ENCODE peak calls at places on chromosomes 7 and 10, in eight cellular contexts. S is Karpas-422, N is SK-N-SH, B is GM23338, Z is HCT116, W is fibroblast of lung, R is PC-3, U is mammary epithelial cell. G is an unnamed sample. For H3K79me2, the result is how much of the 10 kb centered on the place peaks cover.

GRCh38 chr7:44383566-44383965 is 58.2 kb upstream of the CAMK2B start:
- DNase-seq in S (no peak), N (no peak), B (no peak), Z (no peak), W (peak), R (peak), U (no peak), G (no peak)

GRCh38 chr7:22474645-22475044 is 25.3 kb downstream of the STEAP1B start:
- DNase-seq in S (no peak), N (no peak), B (no peak), Z (no peak), W (no peak), R (no peak), U (peak), G (no peak)

GRCh38 chr7:35985126-35985754 is 167.8 kb upstream of the EEPD1 start:
- DNase-seq in S (peak), N (peak), B (peak), Z (peak), W (peak), R (peak), U (peak), G (peak)

GRCh38 chr7:48455363-48455762 is 284.1 kb downstream of the ABCA13 start:
- DNase-seq in S (no peak), N (no peak), B (peak), Z (no peak), W (no peak), R (no peak), U (no peak), G (no peak)

GRCh38 chr7:21526007-21526406 is 16.8 kb upstream of the DNAH11 start:
- DNase-seq in S (peak), N (peak), B (peak), Z (peak), W (peak), R (peak), U (no peak), G (no peak)

GRCh38 chr10:47339186-47339735 is 8.9 kb upstream of the RBP3 start:
- DNase-seq in S (no peak), N (no peak), B (no peak), Z (no peak), W (no peak), R (no peak), U (no peak), G (no peak)

GRCh38 chr10:80660266-80660665 is 122.6 kb downstream of the SH2D4B start:
- DNase-seq in S (no peak), N (no peak), B (no peak), Z (no peak), W (no peak), R (no peak), U (no peak), G (no peak)

GRCh38 chr10:13382759-13383753 is 35.0 kb upstream of the SEPHS1 start:
- DNase-seq in S (no peak), N (no peak), B (peak), Z (no peak), W (no peak), R (peak), U (peak), G (no peak)

GRCh38 chr7:2709553-2710165 is 21.7 kb downstream of the AMZ1 start:
- DNase-seq in S (peak), N (peak), B (peak), Z (peak), W (peak), R (peak), U (peak), G (peak)

GRCh38 chr7:102912742-102913141 is at the start of gene LRRC17:
- DNase-seq in S (no peak), N (no peak), B (peak), Z (no peak), W (peak), R (no peak), U (no peak), G (no peak)

GRCh38 chr7:25026156-25026555 is 46.2 kb upstream of the OSBPL3 start:
- DNase-seq in S (peak), N (no peak), B (peak), Z (no peak), W (no peak), R (no peak), U (no peak), G (no peak)

GRCh38 chr7:92949748-92950147 is 113.4 kb upstream of the CDK6 start:
- DNase-seq in S (no peak), N (no peak), B (no peak), Z (no peak), W (no peak), R (no peak), U (no peak), G (no peak)

GRCh38 chr10:84600947-84601346 is 272.6 kb downstream of the CCSER2 start:
- DNase-seq in S (no peak), N (no peak), B (no peak), Z (no peak), W (no peak), R (no peak), U (no peak), G (no peak)

GRCh38 chr7:50558380-50559051 is 6.7 kb downstream of the DDC start:
- DNase-seq in S (no peak), N (peak), B (no peak), Z (no peak), W (peak), R (no peak), U (no peak), G (no peak)

GRCh38 chr10:77371848-77372247 is 265.8 kb downstream of the KCNMA1 start:
- DNase-seq in S (no peak), N (no peak), B (no peak), Z (no peak), W (no peak), R (peak), U (no peak), G (no peak)

GRCh38 chr7:3282457-3282856 is 18.6 kb upstream of the SDK1 start:
- DNase-seq in S (no peak), N (no peak), B (no peak), Z (no peak), W (peak), R (no peak), U (peak), G (no peak)

GRCh38 chr7:75531359-75531821 is 39.3 kb downstream of the SPDYE5 start:
- DNase-seq in S (no peak), N (no peak), B (peak), Z (peak), W (no peak), R (peak), U (peak), G (no peak)

GRCh38 chr10:90484518-90484917 is 373.3 kb downstream of the HTR7 start:
- DNase-seq in S (no peak), N (no peak), B (no peak), Z (no peak), W (no peak), R (peak), U (peak), G (no peak)

GRCh38 chr10:96352027-96352426 is 6.8 kb downstream of the OPALIN start:
- DNase-seq in S (no peak), N (no peak), B (no peak), Z (no peak), W (no peak), R (no peak), U (no peak), G (no peak)

GRCh38 chr10:43170491-43170890 is 32.2 kb downstream of the CSGALNACT2 start:
- DNase-seq in S (no peak), N (no peak), B (peak), Z (no peak), W (peak), R (peak), U (no peak), G (no peak)

GRCh38 chr7:158581440-158582088 is 6.1 kb downstream of the PTPRN2 start:
- DNase-seq in S (peak), N (no peak), B (no peak), Z (no peak), W (no peak), R (peak), U (no peak), G (no peak)

GRCh38 chr7:158584392-158584791 is 3.2 kb downstream of the PTPRN2 start:
- DNase-seq in S (no peak), N (peak), B (no peak), Z (no peak), W (no peak), R (no peak), U (no peak), G (no peak)

GRCh38 chr7:158583810-158584209 is 3.8 kb downstream of the PTPRN2 start:
- DNase-seq in S (no peak), N (no peak), B (no peak), Z (no peak), W (no peak), R (no peak), U (no peak), G (no peak)

GRCh38 chr7:158582089-158582456 is 5.5 kb downstream of the PTPRN2 start:
- DNase-seq in S (no peak), N (no peak), B (no peak), Z (no peak), W (no peak), R (no peak), U (no peak), G (no peak)

DNA sequence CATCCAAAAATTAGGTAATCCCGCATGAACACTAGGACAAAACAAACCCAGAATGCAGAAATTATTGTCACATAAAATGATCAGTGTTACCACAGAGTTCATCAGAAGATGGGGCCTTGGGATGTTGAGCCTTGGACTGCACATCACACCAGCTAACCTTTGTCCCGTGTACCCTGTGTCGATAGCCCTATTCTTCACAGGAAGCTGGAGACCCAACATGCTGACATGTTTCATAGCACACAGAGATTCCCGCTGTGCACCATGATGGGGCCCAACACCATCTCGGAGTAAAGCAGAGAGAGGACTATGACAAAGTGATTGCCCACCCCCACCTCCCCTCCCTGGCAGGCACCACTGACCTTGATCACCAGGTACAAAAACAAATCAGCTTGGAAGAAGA is 4.5 kb downstream of the PTPRN2 start:
- DNase-seq in S (no peak), N (no peak), B (no peak), Z (no peak), W (no peak), R (no peak), U (no peak), G (no peak)
- H3K79me2 ChIP-seq in S (under half), N (under half), B (under half), Z (under half), W (under half), R (under half), U (under half), G (under half)

GRCh38 chr7:151254316-151254715 is 5.8 kb upstream of the SMARCD3 start:
- DNase-seq in S (no peak), N (no peak), B (no peak), Z (no peak), W (no peak), R (no peak), U (no peak), G (no peak)

GRCh38 chr7:151252961-151253691 is 4.6 kb upstream of the SMARCD3 start:
- DNase-seq in S (no peak), N (no peak), B (peak), Z (no peak), W (no peak), R (no peak), U (no peak), G (no peak)

GRCh38 chr7:151251328-151251925 is 2.9 kb upstream of the SMARCD3 start:
- DNase-seq in S (no peak), N (peak), B (peak), Z (no peak), W (peak), R (no peak), U (peak), G (peak)

GRCh38 chr7:151250181-151251095 is 1.9 kb upstream of the SMARCD3 start:
- DNase-seq in S (no peak), N (no peak), B (no peak), Z (no peak), W (no peak), R (no peak), U (no peak), G (no peak)

GRCh38 chr7:151251926-151252835 is 3.7 kb upstream of the SMARCD3 start:
- DNase-seq in S (no peak), N (peak), B (peak), Z (no peak), W (peak), R (peak), U (peak), G (no peak)
- H3K79me2 ChIP-seq in S (under half), N (under half), B (under half), Z (under half), W (under half), R (under half), U (under half), G (under half)

GRCh38 chr7:1044189-1045037 is at the start of gene GPR146:
- DNase-seq in S (peak), N (peak), B (peak), Z (peak), W (peak), R (peak), U (peak), G (peak)
- H3K79me2 ChIP-seq in S (under half), N (under half), B (under half), Z (under half), W (under half), R (under half), U (under half), G (under half)

GRCh38 chr10:62021978-62022802 is 120.7 kb downstream of the ARID5B start:
- DNase-seq in S (no peak), N (no peak), B (no peak), Z (no peak), W (no peak), R (no peak), U (no peak), G (no peak)
- H3K79me2 ChIP-seq in S (under half), N (under half), B (under half), Z (under half), W (under half), R (under half), U (under half), G (under half)